ENCODE peak calls at places on chromosomes 12 and 14, in ten cellular contexts. U, Z, M, R, E, X, D, O, N and C are unnamed samples. For H3K4me1, the result is how much of the 10 kb centered on the place peaks cover.

GRCh38 chr14:33848009-33848408 is 102.9 kb downstream of the EGLN3 start:
- DNase-seq in D (no peak), U (no peak), R (no peak), M (no peak), N (no peak), Z (no peak), E (no peak), O (no peak), X (no peak), C (no peak)

GRCh38 chr12:7351177-7351576 is 47.3 kb downstream of the ACSM4 start:
- DNase-seq in U (no peak), Z (no peak), E (no peak), M (no peak), O (no peak), N (no peak), X (no peak), D (no peak), R (no peak), C (no peak)

GRCh38 chr14:101120636-101121398 is 217.3 kb upstream of the RTL1 start:
- DNase-seq in U (no peak), Z (no peak), D (no peak), R (peak), N (no peak), X (no peak), O (peak), E (peak), M (peak), C (peak)

GRCh38 chr12:69509308-69509736 is 39.1 kb downstream of the FRS2 start:
- DNase-seq in U (no peak), D (no peak), O (no peak), N (no peak), Z (no peak), X (no peak), R (no peak), E (peak), M (no peak), C (no peak)

GRCh38 chr14:95707327-95707726 is 6.6 kb downstream of the TCL1A start:
- DNase-seq in U (no peak), X (no peak), O (no peak), D (no peak), N (no peak), R (no peak), M (no peak), Z (no peak), E (no peak), C (no peak)

GRCh38 chr14:65359503-65359902 is 53.0 kb upstream of the FUT8 start:
- DNase-seq in N (no peak), E (no peak), O (no peak), X (peak), M (no peak), D (peak), U (no peak), Z (no peak), R (no peak), C (no peak)

GRCh38 chr12:122836027-122836921 is 1.0 kb downstream of the HIP1R start:
- DNase-seq in X (peak), Z (peak), N (peak), R (no peak), U (peak), D (no peak), O (peak), E (peak), M (peak), C (no peak)

GRCh38 chr12:54504550-54504949 is 7.0 kb downstream of the NCKAP1L start:
- DNase-seq in Z (no peak), X (no peak), O (no peak), M (no peak), R (no peak), D (no peak), N (no peak), E (no peak), U (no peak), C (no peak)

GRCh38 chr14:53894456-53894855 is 62.2 kb downstream of the BMP4 start:
- DNase-seq in Z (no peak), E (no peak), M (no peak), O (no peak), D (no peak), U (no peak), N (no peak), R (no peak), X (peak), C (no peak)

GRCh38 chr14:103315368-103315911 is 18.6 kb upstream of the EIF5 start:
- DNase-seq in O (no peak), R (peak), D (no peak), E (no peak), N (no peak), U (peak), Z (peak), M (no peak), X (peak), C (peak)

GRCh38 chr12:64780531-64781373 is 21.5 kb upstream of the GNS start:
- DNase-seq in O (peak), R (peak), Z (peak), E (peak), X (no peak), N (peak), D (no peak), M (peak), U (peak), C (peak)

GRCh38 chr12:121579190-121579791 is 1.5 kb downstream of the KDM2B start:
- DNase-seq in E (peak), D (no peak), R (peak), M (peak), X (no peak), Z (no peak), U (peak), N (no peak), O (peak), C (peak)

GRCh38 chr12:121578230-121579189 is 2.3 kb downstream of the KDM2B start:
- DNase-seq in R (no peak), M (no peak), D (no peak), N (no peak), U (no peak), O (no peak), E (peak), X (peak), Z (no peak), C (peak)

GRCh38 chr12:121575952-121576615 is 4.7 kb downstream of the KDM2B start:
- DNase-seq in U (no peak), Z (peak), X (no peak), E (no peak), N (no peak), M (no peak), R (no peak), O (no peak), D (no peak), C (no peak)

GRCh38 chr12:121576851-121577391 is 3.9 kb downstream of the KDM2B start:
- DNase-seq in N (no peak), X (peak), D (no peak), U (no peak), E (no peak), R (no peak), Z (no peak), M (no peak), O (no peak), C (no peak)

GRCh38 chr12:121577443-121578180 is 3.2 kb downstream of the KDM2B start:
- DNase-seq in O (no peak), X (no peak), D (no peak), R (no peak), Z (no peak), E (no peak), N (no peak), M (no peak), U (no peak), C (no peak)
- H3K4me3 ChIP-seq in O (no peak), X (peak), D (no peak), R (peak), Z (peak), E (no peak), N (no peak), M (peak), U (no peak), C (peak)

DNA sequence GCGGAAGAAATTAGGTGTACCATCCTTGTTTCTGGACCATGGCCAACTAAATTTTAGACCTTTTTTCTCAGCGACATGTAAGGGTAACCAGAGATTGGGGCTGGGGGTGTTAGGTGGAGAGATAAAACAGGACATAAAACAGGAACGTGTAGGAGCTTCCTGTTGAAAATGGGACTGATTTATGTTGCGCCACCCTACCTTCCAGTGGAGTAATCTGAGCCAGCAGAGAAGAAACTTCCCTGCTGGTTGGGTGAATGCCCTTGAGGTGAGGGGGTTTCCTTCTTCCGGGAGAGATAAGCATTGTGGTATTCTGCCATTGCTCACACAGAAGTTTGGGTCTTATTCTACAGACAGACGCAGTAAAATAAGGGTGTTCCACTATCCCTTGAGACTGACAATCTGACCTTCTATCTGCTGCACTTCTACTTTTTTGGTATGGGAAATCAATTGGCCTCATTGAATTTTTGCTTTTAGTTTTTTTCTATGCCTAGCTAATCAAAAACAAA is 417.6 kb downstream of the PCNX1 start:
- DNase-seq in R (no peak), U (peak), N (no peak), M (no peak), Z (no peak), D (no peak), O (no peak), X (no peak), E (no peak), C (no peak)
- H3K4me1 ChIP-seq in R (under half), U (under half), N (under half), M (half or more), Z (under half), D (under half), O (under half), X (under half), E (under half), C (under half)

GRCh38 chr12:98513379-98514318 is 1.7 kb upstream of the TMPO start:
- DNase-seq in X (no peak), E (no peak), U (no peak), O (no peak), N (no peak), R (no peak), M (no peak), D (no peak), Z (no peak), C (no peak)
- H3K4me3 ChIP-seq in X (peak), E (peak), U (peak), O (no peak), N (peak), R (peak), M (no peak), D (peak), Z (peak), C (peak)

DNA sequence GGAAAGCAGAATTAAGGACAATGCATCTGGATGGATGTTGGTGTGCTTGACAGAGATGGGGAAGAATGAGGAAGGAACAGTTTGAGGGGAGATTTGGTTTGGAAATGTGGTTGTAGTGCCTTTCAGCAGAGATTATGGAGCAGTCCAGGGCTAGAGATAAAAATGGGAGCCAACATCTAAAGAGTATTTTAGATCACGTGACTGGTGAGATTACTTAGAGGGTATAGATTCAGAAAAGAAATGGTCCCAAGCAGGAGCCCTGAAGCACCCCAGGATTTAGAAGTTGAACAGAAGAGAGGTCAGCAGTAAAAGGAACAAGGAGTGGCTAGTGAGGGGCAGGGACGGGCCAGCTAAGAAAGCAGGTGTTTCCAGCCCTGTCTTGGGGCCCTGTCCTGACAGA is 29.6 kb downstream of the ZNF664 start:
- DNase-seq in O (no peak), U (no peak), N (no peak), X (no peak), R (no peak), E (no peak), D (no peak), Z (no peak), M (no peak), C (no peak)
- H3K4me1 ChIP-seq in O (under half), U (under half), N (under half), X (under half), R (under half), E (under half), D (under half), Z (under half), M (under half), C (under half)